ENCODE peak calls at places on chromosomes 7 and 10, in four cellular contexts. O is PC-3, T is occipital lobe, M is A549. V is an unnamed sample.

GRCh38 chr10:114343623-114344306 is 60.5 kb downstream of the AFAP1L2 start:
- DNase-seq in O (no peak), T (no peak), M (no peak), V (no peak)

GRCh38 chr10:79380918-79381775 is 33.9 kb downstream of the PPIF start:
- DNase-seq in O (no peak), T (no peak), M (no peak), V (no peak)

GRCh38 chr10:63478564-63478963 is 12.8 kb upstream of the JMJD1C start:
- DNase-seq in O (no peak), T (no peak), M (no peak), V (no peak)

GRCh38 chr10:115857856-115858255 is 415.1 kb downstream of the GFRA1 start:
- DNase-seq in O (no peak), T (no peak), M (no peak), V (no peak)

GRCh38 chr7:69732203-69732602 is 133.9 kb downstream of the AUTS2 start:
- DNase-seq in O (peak), T (no peak), M (peak), V (no peak)

GRCh38 chr10:11003739-11004515 is 13.7 kb upstream of the CELF2 start:
- DNase-seq in O (no peak), T (no peak), M (no peak), V (no peak)

GRCh38 chr10:124145109-124145860 is 51.9 kb upstream of the CHST15 start:
- DNase-seq in O (no peak), T (no peak), M (no peak), V (no peak)

GRCh38 chr7:1931951-1932270 is 261.8 kb downstream of the ELFN1 start:
- DNase-seq in O (no peak), T (no peak), M (no peak), V (no peak)

GRCh38 chr7:50212666-50213621 is 91.6 kb upstream of the IKZF1 start:
- DNase-seq in O (no peak), T (no peak), M (no peak), V (no peak)

GRCh38 chr7:86953653-86954336 is 105.7 kb downstream of the ELAPOR2 start:
- DNase-seq in O (no peak), T (no peak), M (no peak), V (no peak)

GRCh38 chr10:51910596-51910995 is 211.2 kb upstream of the CSTF2T start:
- DNase-seq in O (no peak), T (no peak), M (no peak), V (no peak)